ENCODE peak calls at places on chromosome 1, in nine cellular contexts. One of them, this sample, is unnamed.

GRCh38 chr1:65691962-65692361 is 100.7 kb upstream of the PDE4B start:
- DNase-seq in activated naive CD4-positive, alpha-beta T cell: no peak
- DNase-seq in stimulated activated CD8-positive, alpha-beta memory T cell treated with anti-CD3 and anti-CD28 coated beads, Interleukin-15, amount 100 ng/mL, for 48 hours: no peak
- DNase-seq in naive thymus-derived CD4-positive, alpha-beta T cell: no peak
- DNase-seq in NCI-H2227 treated with DMSO at 0.1 percent for 48 hours: no peak
- DNase-seq in NCI-H1092: no peak
- DNase-seq in left ventricle myocardium inferior: no peak
- DNase-seq in T-helper 1 cell: no peak
- DNase-seq in nucleus accumbens: no peak
- DNase-seq in this sample: no peak

GRCh38 chr1:205313681-205314308 is 7.8 kb downstream of the NUAK2 start:
- DNase-seq in activated naive CD4-positive, alpha-beta T cell: no peak
- DNase-seq in stimulated activated CD8-positive, alpha-beta memory T cell treated with anti-CD3 and anti-CD28 coated beads, Interleukin-15, amount 100 ng/mL, for 48 hours: peak
- DNase-seq in naive thymus-derived CD4-positive, alpha-beta T cell: peak
- DNase-seq in NCI-H2227 treated with DMSO at 0.1 percent for 48 hours: peak
- DNase-seq in NCI-H1092: peak
- DNase-seq in left ventricle myocardium inferior: peak
- DNase-seq in T-helper 1 cell: no peak
- DNase-seq in nucleus accumbens: peak
- DNase-seq in this sample: no peak

GRCh38 chr1:15448877-15449462 is 7.6 kb upstream of the CELA2A start:
- DNase-seq in activated naive CD4-positive, alpha-beta T cell: no peak
- DNase-seq in stimulated activated CD8-positive, alpha-beta memory T cell treated with anti-CD3 and anti-CD28 coated beads, Interleukin-15, amount 100 ng/mL, for 48 hours: no peak
- DNase-seq in naive thymus-derived CD4-positive, alpha-beta T cell: no peak
- DNase-seq in NCI-H2227 treated with DMSO at 0.1 percent for 48 hours: no peak
- DNase-seq in NCI-H1092: no peak
- DNase-seq in left ventricle myocardium inferior: no peak
- DNase-seq in T-helper 1 cell: no peak
- DNase-seq in nucleus accumbens: no peak
- DNase-seq in this sample: no peak

GRCh38 chr1:45685308-45686080 is 839 bp downstream of the GPBP1L1 start:
- DNase-seq in activated naive CD4-positive, alpha-beta T cell: no peak
- DNase-seq in stimulated activated CD8-positive, alpha-beta memory T cell treated with anti-CD3 and anti-CD28 coated beads, Interleukin-15, amount 100 ng/mL, for 48 hours: no peak
- DNase-seq in naive thymus-derived CD4-positive, alpha-beta T cell: no peak
- DNase-seq in NCI-H2227 treated with DMSO at 0.1 percent for 48 hours: no peak
- DNase-seq in NCI-H1092: no peak
- DNase-seq in left ventricle myocardium inferior: no peak
- DNase-seq in T-helper 1 cell: no peak
- DNase-seq in nucleus accumbens: no peak
- DNase-seq in this sample: no peak

GRCh38 chr1:47656719-47657685 is 219.2 kb downstream of the FOXD2 start:
- DNase-seq in activated naive CD4-positive, alpha-beta T cell: no peak
- DNase-seq in stimulated activated CD8-positive, alpha-beta memory T cell treated with anti-CD3 and anti-CD28 coated beads, Interleukin-15, amount 100 ng/mL, for 48 hours: no peak
- DNase-seq in naive thymus-derived CD4-positive, alpha-beta T cell: no peak
- DNase-seq in NCI-H2227 treated with DMSO at 0.1 percent for 48 hours: no peak
- DNase-seq in NCI-H1092: no peak
- DNase-seq in left ventricle myocardium inferior: peak
- DNase-seq in T-helper 1 cell: no peak
- DNase-seq in nucleus accumbens: no peak
- DNase-seq in this sample: no peak

GRCh38 chr1:218772575-218772974 is 401.1 kb upstream of the LYPLAL1 start:
- DNase-seq in activated naive CD4-positive, alpha-beta T cell: no peak
- DNase-seq in stimulated activated CD8-positive, alpha-beta memory T cell treated with anti-CD3 and anti-CD28 coated beads, Interleukin-15, amount 100 ng/mL, for 48 hours: no peak
- DNase-seq in naive thymus-derived CD4-positive, alpha-beta T cell: no peak
- DNase-seq in NCI-H2227 treated with DMSO at 0.1 percent for 48 hours: no peak
- DNase-seq in NCI-H1092: no peak
- DNase-seq in left ventricle myocardium inferior: no peak
- DNase-seq in T-helper 1 cell: no peak
- DNase-seq in nucleus accumbens: no peak
- DNase-seq in this sample: no peak

GRCh38 chr1:229420224-229420623 is 13.7 kb downstream of the ACTA1 start:
- DNase-seq in activated naive CD4-positive, alpha-beta T cell: no peak
- DNase-seq in stimulated activated CD8-positive, alpha-beta memory T cell treated with anti-CD3 and anti-CD28 coated beads, Interleukin-15, amount 100 ng/mL, for 48 hours: no peak
- DNase-seq in naive thymus-derived CD4-positive, alpha-beta T cell: no peak
- DNase-seq in NCI-H2227 treated with DMSO at 0.1 percent for 48 hours: no peak
- DNase-seq in NCI-H1092: no peak
- DNase-seq in left ventricle myocardium inferior: no peak
- DNase-seq in T-helper 1 cell: no peak
- DNase-seq in nucleus accumbens: no peak
- DNase-seq in this sample: no peak

GRCh38 chr1:39183503-39184353 is 20.8 kb upstream of the MACF1 start:
- DNase-seq in activated naive CD4-positive, alpha-beta T cell: peak
- DNase-seq in stimulated activated CD8-positive, alpha-beta memory T cell treated with anti-CD3 and anti-CD28 coated beads, Interleukin-15, amount 100 ng/mL, for 48 hours: peak
- DNase-seq in naive thymus-derived CD4-positive, alpha-beta T cell: peak
- DNase-seq in NCI-H2227 treated with DMSO at 0.1 percent for 48 hours: peak
- DNase-seq in NCI-H1092: no peak
- DNase-seq in left ventricle myocardium inferior: no peak
- DNase-seq in T-helper 1 cell: peak
- DNase-seq in nucleus accumbens: no peak
- DNase-seq in this sample: peak

GRCh38 chr1:231986631-231987291 is 360.2 kb downstream of the DISC1 start:
- DNase-seq in activated naive CD4-positive, alpha-beta T cell: no peak
- DNase-seq in stimulated activated CD8-positive, alpha-beta memory T cell treated with anti-CD3 and anti-CD28 coated beads, Interleukin-15, amount 100 ng/mL, for 48 hours: no peak
- DNase-seq in naive thymus-derived CD4-positive, alpha-beta T cell: no peak
- DNase-seq in NCI-H2227 treated with DMSO at 0.1 percent for 48 hours: peak
- DNase-seq in NCI-H1092: no peak
- DNase-seq in left ventricle myocardium inferior: no peak
- DNase-seq in T-helper 1 cell: no peak
- DNase-seq in nucleus accumbens: no peak
- DNase-seq in this sample: no peak

GRCh38 chr1:113253187-113253966 is 136.9 kb upstream of the MAGI3 start:
- DNase-seq in activated naive CD4-positive, alpha-beta T cell: no peak
- DNase-seq in stimulated activated CD8-positive, alpha-beta memory T cell treated with anti-CD3 and anti-CD28 coated beads, Interleukin-15, amount 100 ng/mL, for 48 hours: no peak
- DNase-seq in naive thymus-derived CD4-positive, alpha-beta T cell: no peak
- DNase-seq in NCI-H2227 treated with DMSO at 0.1 percent for 48 hours: no peak
- DNase-seq in NCI-H1092: no peak
- DNase-seq in left ventricle myocardium inferior: no peak
- DNase-seq in T-helper 1 cell: no peak
- DNase-seq in nucleus accumbens: no peak
- DNase-seq in this sample: no peak

GRCh38 chr1:52549267-52549666 is 3.6 kb downstream of the TUT4 start:
- DNase-seq in activated naive CD4-positive, alpha-beta T cell: no peak
- DNase-seq in stimulated activated CD8-positive, alpha-beta memory T cell treated with anti-CD3 and anti-CD28 coated beads, Interleukin-15, amount 100 ng/mL, for 48 hours: no peak
- DNase-seq in naive thymus-derived CD4-positive, alpha-beta T cell: no peak
- DNase-seq in NCI-H2227 treated with DMSO at 0.1 percent for 48 hours: no peak
- DNase-seq in NCI-H1092: no peak
- DNase-seq in left ventricle myocardium inferior: no peak
- DNase-seq in T-helper 1 cell: no peak
- DNase-seq in nucleus accumbens: no peak
- DNase-seq in this sample: no peak

GRCh38 chr1:238789916-238790667 is 596.3 kb upstream of the CHRM3 start:
- DNase-seq in activated naive CD4-positive, alpha-beta T cell: no peak
- DNase-seq in stimulated activated CD8-positive, alpha-beta memory T cell treated with anti-CD3 and anti-CD28 coated beads, Interleukin-15, amount 100 ng/mL, for 48 hours: no peak
- DNase-seq in naive thymus-derived CD4-positive, alpha-beta T cell: no peak
- DNase-seq in NCI-H2227 treated with DMSO at 0.1 percent for 48 hours: no peak
- DNase-seq in NCI-H1092: no peak
- DNase-seq in left ventricle myocardium inferior: no peak
- DNase-seq in T-helper 1 cell: no peak
- DNase-seq in nucleus accumbens: no peak
- DNase-seq in this sample: no peak

GRCh38 chr1:29122662-29122986 is 1.1 kb downstream of the TMEM200B start:
- DNase-seq in activated naive CD4-positive, alpha-beta T cell: no peak
- DNase-seq in stimulated activated CD8-positive, alpha-beta memory T cell treated with anti-CD3 and anti-CD28 coated beads, Interleukin-15, amount 100 ng/mL, for 48 hours: no peak
- DNase-seq in naive thymus-derived CD4-positive, alpha-beta T cell: peak
- DNase-seq in NCI-H2227 treated with DMSO at 0.1 percent for 48 hours: no peak
- DNase-seq in NCI-H1092: no peak
- DNase-seq in left ventricle myocardium inferior: peak
- DNase-seq in T-helper 1 cell: no peak
- DNase-seq in nucleus accumbens: no peak
- DNase-seq in this sample: no peak

GRCh38 chr1:207944571-207944970 is 33.6 kb upstream of the CD34 start:
- DNase-seq in activated naive CD4-positive, alpha-beta T cell: no peak
- DNase-seq in stimulated activated CD8-positive, alpha-beta memory T cell treated with anti-CD3 and anti-CD28 coated beads, Interleukin-15, amount 100 ng/mL, for 48 hours: no peak
- DNase-seq in naive thymus-derived CD4-positive, alpha-beta T cell: no peak
- DNase-seq in NCI-H2227 treated with DMSO at 0.1 percent for 48 hours: no peak
- DNase-seq in NCI-H1092: no peak
- DNase-seq in left ventricle myocardium inferior: no peak
- DNase-seq in T-helper 1 cell: no peak
- DNase-seq in nucleus accumbens: no peak
- DNase-seq in this sample: no peak

GRCh38 chr1:90959352-90960206 is 62.3 kb downstream of the ZNF644 start:
- DNase-seq in activated naive CD4-positive, alpha-beta T cell: no peak
- DNase-seq in stimulated activated CD8-positive, alpha-beta memory T cell treated with anti-CD3 and anti-CD28 coated beads, Interleukin-15, amount 100 ng/mL, for 48 hours: no peak
- DNase-seq in naive thymus-derived CD4-positive, alpha-beta T cell: no peak
- DNase-seq in NCI-H2227 treated with DMSO at 0.1 percent for 48 hours: no peak
- DNase-seq in NCI-H1092: no peak
- DNase-seq in left ventricle myocardium inferior: no peak
- DNase-seq in T-helper 1 cell: no peak
- DNase-seq in nucleus accumbens: no peak
- DNase-seq in this sample: no peak

GRCh38 chr1:64956241-64956640 is 10.1 kb downstream of the JAK1 start:
- DNase-seq in activated naive CD4-positive, alpha-beta T cell: no peak
- DNase-seq in stimulated activated CD8-positive, alpha-beta memory T cell treated with anti-CD3 and anti-CD28 coated beads, Interleukin-15, amount 100 ng/mL, for 48 hours: no peak
- DNase-seq in naive thymus-derived CD4-positive, alpha-beta T cell: no peak
- DNase-seq in NCI-H2227 treated with DMSO at 0.1 percent for 48 hours: peak
- DNase-seq in NCI-H1092: no peak
- DNase-seq in left ventricle myocardium inferior: no peak
- DNase-seq in T-helper 1 cell: no peak
- DNase-seq in nucleus accumbens: no peak
- DNase-seq in this sample: no peak

GRCh38 chr1:229249854-229250644 is 20.9 kb upstream of the RAB4A start:
- DNase-seq in activated naive CD4-positive, alpha-beta T cell: no peak
- DNase-seq in stimulated activated CD8-positive, alpha-beta memory T cell treated with anti-CD3 and anti-CD28 coated beads, Interleukin-15, amount 100 ng/mL, for 48 hours: no peak
- DNase-seq in naive thymus-derived CD4-positive, alpha-beta T cell: no peak
- DNase-seq in NCI-H2227 treated with DMSO at 0.1 percent for 48 hours: no peak
- DNase-seq in NCI-H1092: no peak
- DNase-seq in left ventricle myocardium inferior: no peak
- DNase-seq in T-helper 1 cell: no peak
- DNase-seq in nucleus accumbens: no peak
- DNase-seq in this sample: no peak

GRCh38 chr1:153929433-153929825 is 6.7 kb upstream of the GATAD2B start:
- DNase-seq in activated naive CD4-positive, alpha-beta T cell: no peak
- DNase-seq in stimulated activated CD8-positive, alpha-beta memory T cell treated with anti-CD3 and anti-CD28 coated beads, Interleukin-15, amount 100 ng/mL, for 48 hours: no peak
- DNase-seq in naive thymus-derived CD4-positive, alpha-beta T cell: no peak
- DNase-seq in NCI-H2227 treated with DMSO at 0.1 percent for 48 hours: no peak
- DNase-seq in NCI-H1092: no peak
- DNase-seq in left ventricle myocardium inferior: no peak
- DNase-seq in T-helper 1 cell: no peak
- DNase-seq in nucleus accumbens: no peak
- DNase-seq in this sample: no peak

GRCh38 chr1:187680823-187681222 is 852.1 kb downstream of the PLA2G4A start:
- DNase-seq in activated naive CD4-positive, alpha-beta T cell: no peak
- DNase-seq in stimulated activated CD8-positive, alpha-beta memory T cell treated with anti-CD3 and anti-CD28 coated beads, Interleukin-15, amount 100 ng/mL, for 48 hours: no peak
- DNase-seq in naive thymus-derived CD4-positive, alpha-beta T cell: no peak
- DNase-seq in NCI-H2227 treated with DMSO at 0.1 percent for 48 hours: peak
- DNase-seq in NCI-H1092: no peak
- DNase-seq in left ventricle myocardium inferior: no peak
- DNase-seq in T-helper 1 cell: no peak
- DNase-seq in nucleus accumbens: no peak
- DNase-seq in this sample: no peak

GRCh38 chr1:68361511-68361910 is 88.2 kb downstream of the RPE65 start:
- DNase-seq in activated naive CD4-positive, alpha-beta T cell: no peak
- DNase-seq in stimulated activated CD8-positive, alpha-beta memory T cell treated with anti-CD3 and anti-CD28 coated beads, Interleukin-15, amount 100 ng/mL, for 48 hours: no peak
- DNase-seq in naive thymus-derived CD4-positive, alpha-beta T cell: no peak
- DNase-seq in NCI-H2227 treated with DMSO at 0.1 percent for 48 hours: no peak
- DNase-seq in NCI-H1092: no peak
- DNase-seq in left ventricle myocardium inferior: no peak
- DNase-seq in T-helper 1 cell: no peak
- DNase-seq in nucleus accumbens: no peak
- DNase-seq in this sample: no peak

GRCh38 chr1:184804220-184804619 is 49.6 kb upstream of the EDEM3 start:
- DNase-seq in activated naive CD4-positive, alpha-beta T cell: no peak
- DNase-seq in stimulated activated CD8-positive, alpha-beta memory T cell treated with anti-CD3 and anti-CD28 coated beads, Interleukin-15, amount 100 ng/mL, for 48 hours: no peak
- DNase-seq in naive thymus-derived CD4-positive, alpha-beta T cell: no peak
- DNase-seq in NCI-H2227 treated with DMSO at 0.1 percent for 48 hours: no peak
- DNase-seq in NCI-H1092: no peak
- DNase-seq in left ventricle myocardium inferior: no peak
- DNase-seq in T-helper 1 cell: no peak
- DNase-seq in nucleus accumbens: no peak
- DNase-seq in this sample: no peak

GRCh38 chr1:2193514-2194251 is 889 bp downstream of the FAAP20 start:
- DNase-seq in activated naive CD4-positive, alpha-beta T cell: no peak
- DNase-seq in stimulated activated CD8-positive, alpha-beta memory T cell treated with anti-CD3 and anti-CD28 coated beads, Interleukin-15, amount 100 ng/mL, for 48 hours: no peak
- DNase-seq in naive thymus-derived CD4-positive, alpha-beta T cell: no peak
- DNase-seq in NCI-H2227 treated with DMSO at 0.1 percent for 48 hours: no peak
- DNase-seq in NCI-H1092: no peak
- DNase-seq in left ventricle myocardium inferior: no peak
- DNase-seq in T-helper 1 cell: no peak
- DNase-seq in nucleus accumbens: no peak
- DNase-seq in this sample: no peak

GRCh38 chr1:107057197-107058133 is 991 bp downstream of the PRMT6 start:
- DNase-seq in activated naive CD4-positive, alpha-beta T cell: no peak
- DNase-seq in stimulated activated CD8-positive, alpha-beta memory T cell treated with anti-CD3 and anti-CD28 coated beads, Interleukin-15, amount 100 ng/mL, for 48 hours: peak
- DNase-seq in naive thymus-derived CD4-positive, alpha-beta T cell: peak
- DNase-seq in NCI-H2227 treated with DMSO at 0.1 percent for 48 hours: peak
- DNase-seq in NCI-H1092: peak
- DNase-seq in left ventricle myocardium inferior: peak
- DNase-seq in T-helper 1 cell: peak
- DNase-seq in nucleus accumbens: peak
- DNase-seq in this sample: peak

GRCh38 chr1:111442457-111442856 is 6.6 kb downstream of the WDR77 start:
- DNase-seq in activated naive CD4-positive, alpha-beta T cell: no peak
- DNase-seq in stimulated activated CD8-positive, alpha-beta memory T cell treated with anti-CD3 and anti-CD28 coated beads, Interleukin-15, amount 100 ng/mL, for 48 hours: peak
- DNase-seq in naive thymus-derived CD4-positive, alpha-beta T cell: no peak
- DNase-seq in NCI-H2227 treated with DMSO at 0.1 percent for 48 hours: no peak
- DNase-seq in NCI-H1092: no peak
- DNase-seq in left ventricle myocardium inferior: no peak
- DNase-seq in T-helper 1 cell: no peak
- DNase-seq in nucleus accumbens: no peak
- DNase-seq in this sample: no peak

GRCh38 chr1:198756470-198756869 is 117.6 kb downstream of the PTPRC start:
- DNase-seq in activated naive CD4-positive, alpha-beta T cell: no peak
- DNase-seq in stimulated activated CD8-positive, alpha-beta memory T cell treated with anti-CD3 and anti-CD28 coated beads, Interleukin-15, amount 100 ng/mL, for 48 hours: no peak
- DNase-seq in naive thymus-derived CD4-positive, alpha-beta T cell: no peak
- DNase-seq in NCI-H2227 treated with DMSO at 0.1 percent for 48 hours: peak
- DNase-seq in NCI-H1092: no peak
- DNase-seq in left ventricle myocardium inferior: no peak
- DNase-seq in T-helper 1 cell: no peak
- DNase-seq in nucleus accumbens: no peak
- DNase-seq in this sample: no peak

GRCh38 chr1:14649976-14650375 is 51.5 kb downstream of the KAZN start:
- DNase-seq in activated naive CD4-positive, alpha-beta T cell: no peak
- DNase-seq in stimulated activated CD8-positive, alpha-beta memory T cell treated with anti-CD3 and anti-CD28 coated beads, Interleukin-15, amount 100 ng/mL, for 48 hours: no peak
- DNase-seq in naive thymus-derived CD4-positive, alpha-beta T cell: no peak
- DNase-seq in NCI-H2227 treated with DMSO at 0.1 percent for 48 hours: no peak
- DNase-seq in NCI-H1092: no peak
- DNase-seq in left ventricle myocardium inferior: no peak
- DNase-seq in T-helper 1 cell: no peak
- DNase-seq in nucleus accumbens: no peak
- DNase-seq in this sample: no peak

GRCh38 chr1:154407021-154407865 is 2.1 kb downstream of the IL6R start:
- DNase-seq in activated naive CD4-positive, alpha-beta T cell: no peak
- DNase-seq in stimulated activated CD8-positive, alpha-beta memory T cell treated with anti-CD3 and anti-CD28 coated beads, Interleukin-15, amount 100 ng/mL, for 48 hours: no peak
- DNase-seq in naive thymus-derived CD4-positive, alpha-beta T cell: peak
- DNase-seq in NCI-H2227 treated with DMSO at 0.1 percent for 48 hours: no peak
- DNase-seq in NCI-H1092: no peak
- DNase-seq in left ventricle myocardium inferior: no peak
- DNase-seq in T-helper 1 cell: no peak
- DNase-seq in nucleus accumbens: no peak
- DNase-seq in this sample: no peak

GRCh38 chr1:64598100-64598571 is 128.2 kb downstream of the CACHD1 start:
- DNase-seq in activated naive CD4-positive, alpha-beta T cell: no peak
- DNase-seq in stimulated activated CD8-positive, alpha-beta memory T cell treated with anti-CD3 and anti-CD28 coated beads, Interleukin-15, amount 100 ng/mL, for 48 hours: no peak
- DNase-seq in naive thymus-derived CD4-positive, alpha-beta T cell: no peak
- DNase-seq in NCI-H2227 treated with DMSO at 0.1 percent for 48 hours: no peak
- DNase-seq in NCI-H1092: no peak
- DNase-seq in left ventricle myocardium inferior: no peak
- DNase-seq in T-helper 1 cell: no peak
- DNase-seq in nucleus accumbens: no peak
- DNase-seq in this sample: no peak